ENCODE peak calls at places on chromosomes 6 and 20, in seven cellular contexts. G is IMR-90, M is endothelial cell of umbilical vein, P is HepG2, D is H1, B is K562, E is GM12878. C is an unnamed sample. For H4K20me1, the result is how much of the 10 kb centered on the place peaks cover.

GRCh38 chr20:36548006-36548315 is 6.6 kb downstream of the MYL9 start:
- DNase-seq in G (no peak), P (peak), M (no peak), E (no peak), B (peak), D (peak), C (no peak)

GRCh38 chr6:144675231-144675861 is 390.2 kb downstream of the UTRN start:
- DNase-seq in M (peak), G (peak), D (no peak), B (no peak), E (peak), P (no peak), C (no peak)

GRCh38 chr20:51800769-51801219 is 1.5 kb downstream of the SALL4 start:
- DNase-seq in P (no peak), B (no peak), D (no peak), E (no peak), G (no peak), M (peak), C (no peak)

GRCh38 chr6:131451330-131452195 is 121.5 kb upstream of the ARG1 start:
- DNase-seq in P (no peak), E (no peak), M (no peak), B (no peak), G (no peak), D (no peak), C (no peak)

GRCh38 chr20:49351775-49352174 is 73.9 kb upstream of the ZNFX1 start:
- DNase-seq in B (no peak), P (no peak), G (no peak), D (no peak), E (no peak), M (no peak), C (no peak)

GRCh38 chr20:25061103-25061799 is 3.3 kb upstream of the ACSS1 start:
- DNase-seq in G (no peak), B (no peak), P (peak), D (no peak), M (no peak), E (no peak), C (no peak)

GRCh38 chr6:44342489-44342888 is at the start of gene SPATS1:
- DNase-seq in E (no peak), G (no peak), P (no peak), D (peak), M (no peak), B (no peak), C (no peak)

GRCh38 chr20:19621072-19621471 is 137.0 kb upstream of the RIN2 start:
- DNase-seq in E (no peak), G (peak), P (no peak), B (no peak), D (no peak), M (no peak), C (no peak)

GRCh38 chr6:22363166-22363965 is 66.5 kb upstream of the PRL start:
- DNase-seq in D (no peak), G (no peak), P (peak), M (peak), E (no peak), B (no peak), C (no peak)

GRCh38 chr6:484086-484728 is 92.7 kb downstream of the IRF4 start:
- DNase-seq in D (no peak), M (no peak), P (no peak), B (no peak), E (peak), G (peak), C (no peak)

GRCh38 chr6:73648166-73648565 is 5.6 kb downstream of the SLC17A5 start:
- DNase-seq in G (peak), B (no peak), D (no peak), P (peak), E (no peak), M (no peak), C (no peak)

GRCh38 chr6:20705741-20706140 is 171.5 kb downstream of the CDKAL1 start:
- DNase-seq in B (no peak), E (no peak), P (peak), M (no peak), G (no peak), D (no peak), C (no peak)

GRCh38 chr6:68718379-68719073 is 83.4 kb downstream of the ADGRB3 start:
- DNase-seq in E (no peak), G (no peak), P (no peak), B (no peak), M (no peak), D (no peak), C (no peak)

GRCh38 chr6:16551466-16551865 is 209.8 kb downstream of the ATXN1 start:
- DNase-seq in G (no peak), P (no peak), D (no peak), E (no peak), M (no peak), B (no peak), C (no peak)

GRCh38 chr20:21571841-21572690 is 58.2 kb upstream of the NKX2-2 start:
- DNase-seq in M (peak), P (peak), B (peak), E (no peak), D (peak), G (no peak), C (no peak)

GRCh38 chr6:89008763-89009374 is 45.5 kb upstream of the RNGTT start:
- DNase-seq in E (no peak), D (no peak), B (no peak), M (no peak), P (no peak), G (no peak), C (no peak)

GRCh38 chr6:154301086-154301625 is 55.4 kb downstream of the IPCEF1 start:
- DNase-seq in M (no peak), B (no peak), G (peak), P (no peak), D (no peak), E (no peak), C (no peak)

GRCh38 chr6:79984261-79984660 is 20.2 kb upstream of the TTK start:
- DNase-seq in M (peak), E (no peak), D (no peak), G (no peak), P (peak), B (no peak), C (peak)

GRCh38 chr20:22691369-22692118 is 107.2 kb upstream of the FOXA2 start:
- DNase-seq in P (peak), B (peak), D (peak), G (peak), E (no peak), M (peak), C (peak)

GRCh38 chr6:52417675-52418111 is 2.4 kb upstream of the EFHC1 start:
- DNase-seq in B (peak), G (peak), D (no peak), M (peak), P (peak), E (no peak), C (no peak)

GRCh38 chr6:158803733-158804143 is 15.4 kb downstream of the EZR start:
- DNase-seq in D (no peak), P (no peak), G (no peak), B (no peak), M (peak), E (no peak), C (no peak)

GRCh38 chr20:294602-295001 is 2.8 kb upstream of the ZCCHC3 start:
- DNase-seq in D (no peak), M (no peak), B (no peak), G (no peak), P (no peak), E (no peak), C (no peak)

GRCh38 chr6:155782320-155782730 is 326.7 kb upstream of the NOX3 start:
- DNase-seq in G (peak), M (peak), E (no peak), B (no peak), P (no peak), D (no peak), C (peak)

GRCh38 chr6:16805190-16805860 is 44.1 kb upstream of the ATXN1 start:
- DNase-seq in M (no peak), E (no peak), G (no peak), P (peak), B (no peak), D (no peak), C (no peak)

GRCh38 chr20:32201296-32201976 is 6.1 kb downstream of the PLAGL2 start:
- DNase-seq in P (no peak), G (peak), B (no peak), D (no peak), E (no peak), M (no peak), C (no peak)

GRCh38 chr6:12288844-12289654 is 1.1 kb upstream of the EDN1 start:
- DNase-seq in E (peak), P (peak), G (peak), B (peak), M (peak), D (peak), C (peak)

GRCh38 chr20:59676126-59676876 is 72.0 kb downstream of the PHACTR3 start:
- DNase-seq in P (no peak), G (no peak), M (no peak), B (no peak), D (no peak), E (no peak), C (no peak)
- H4K20me1 ChIP-seq in P (under half), G (under half), M (under half), B (under half), D (under half), E (under half), C (under half)

GRCh38 chr6:35722121-35722761 is 14.6 kb upstream of the ARMC12 start:
- DNase-seq in D (no peak), E (no peak), P (no peak), B (no peak), M (no peak), G (no peak), C (no peak)
- TF ChIP-seq POLR2A in D (no peak), E (no peak), P (no peak), B (no peak), M (no peak), G (no peak), C (no peak)

GRCh38 chr6:110878751-110879539 is 4.4 kb downstream of the AMD1 start:
- DNase-seq in M (peak), D (no peak), B (peak), E (no peak), P (no peak), G (peak), C (no peak)

GRCh38 chr6:110877569-110877968 is 3.0 kb downstream of the AMD1 start:
- DNase-seq in G (no peak), P (no peak), E (no peak), D (no peak), B (no peak), M (no peak), C (no peak)

GRCh38 chr6:110882824-110883554 is 8.4 kb downstream of the AMD1 start:
- DNase-seq in B (no peak), P (no peak), M (no peak), G (no peak), D (no peak), E (no peak), C (no peak)

GRCh38 chr6:110881929-110882629 is 7.5 kb downstream of the AMD1 start:
- DNase-seq in B (no peak), E (no peak), D (no peak), P (no peak), G (peak), M (no peak), C (no peak)

DNA sequence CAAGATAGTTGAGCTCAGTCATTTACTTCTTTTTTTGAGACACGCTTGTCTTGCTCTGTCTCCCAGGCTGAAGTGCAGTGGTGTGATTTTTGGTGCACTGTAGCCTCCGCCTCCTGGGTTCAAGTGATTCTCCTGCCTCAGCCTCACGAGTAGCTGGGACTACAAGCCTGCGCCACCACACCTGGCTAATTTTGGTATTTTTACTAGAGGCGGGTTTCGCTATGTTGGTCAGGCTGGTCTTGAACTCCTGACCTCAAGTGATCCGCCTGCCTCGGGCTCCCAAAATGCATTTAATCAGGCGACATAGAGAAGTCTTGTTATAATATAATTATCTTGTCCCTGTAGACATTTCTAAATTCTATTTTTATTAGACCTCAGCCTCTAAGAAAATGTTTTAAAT is 6.1 kb downstream of the AMD1 start:
- DNase-seq in B (no peak), G (no peak), D (no peak), E (no peak), P (no peak), M (no peak), C (no peak)
- H4K20me1 ChIP-seq in B (half or more), G (half or more), D (half or more), E (under half), P (half or more), M (under half), C (half or more)

DNA sequence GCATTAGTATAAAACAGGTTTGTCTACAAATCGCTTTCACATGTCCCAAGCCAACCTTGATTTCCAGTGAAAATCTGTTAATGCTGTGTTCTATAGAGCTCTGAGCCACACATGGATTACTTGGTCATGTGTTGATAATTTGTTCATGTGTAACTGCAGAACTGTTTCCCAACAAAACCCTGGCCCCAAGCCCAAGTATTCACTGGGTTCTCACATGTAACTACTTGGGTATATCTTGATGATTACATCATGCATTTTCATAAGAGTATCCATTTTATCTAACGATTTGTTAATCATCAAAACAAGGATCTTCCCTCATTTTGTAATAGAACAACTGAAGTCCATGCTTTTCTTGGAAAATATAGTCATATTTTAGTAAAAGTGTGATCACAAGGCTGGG is 657.6 kb downstream of the PRKN start:
- DNase-seq in D (no peak), E (no peak), M (no peak), P (no peak), G (no peak), B (no peak), C (no peak)
- TF ChIP-seq POLR2A in D (no peak), E (no peak), M (no peak), P (no peak), G (no peak), B (no peak), C (no peak)